ENCODE peak calls at places on chromosome 22, in four cellular contexts. One of them, this sample, is unnamed.
A peak's percentile ranks its signal among the peaks of the same experiment; 100 is the strongest.

GRCh38 chr22:42338502-42338901 is 68.0 kb upstream of the TCF20 start:
- DNase-seq in pancreas: no peak
- DNase-seq in sigmoid colon: no peak
- DNase-seq in mammary epithelial cell: no peak
- DNase-seq in this sample: no peak

GRCh38 chr22:43884600-43885318 is 7.1 kb downstream of the PNPLA5 start:
- DNase-seq in pancreas: peak; percentile 90
- DNase-seq in sigmoid colon: peak; percentile 61
- DNase-seq in mammary epithelial cell: peak; percentile 23
- DNase-seq in this sample: no peak

GRCh38 chr22:31977939-31978338 is 33.6 kb downstream of the YWHAH start:
- DNase-seq in pancreas: no peak
- DNase-seq in sigmoid colon: no peak
- DNase-seq in mammary epithelial cell: no peak
- DNase-seq in this sample: no peak

GRCh38 chr22:19635644-19636043 is 78.7 kb upstream of the SEPTIN5 start:
- DNase-seq in pancreas: no peak
- DNase-seq in sigmoid colon: peak; percentile 7
- DNase-seq in mammary epithelial cell: no peak
- DNase-seq in this sample: no peak

GRCh38 chr22:28813772-28814518 is 13.6 kb upstream of the XBP1 start:
- DNase-seq in pancreas: no peak
- DNase-seq in sigmoid colon: peak; percentile 68
- DNase-seq in mammary epithelial cell: no peak
- DNase-seq in this sample: no peak

GRCh38 chr22:22576244-22576988 is 17.4 kb upstream of the PRAME start:
- DNase-seq in pancreas: peak; percentile 86
- DNase-seq in sigmoid colon: no peak
- DNase-seq in mammary epithelial cell: peak; percentile 11
- DNase-seq in this sample: no peak

GRCh38 chr22:25827415-25827814 is 85.4 kb downstream of the MYO18B start:
- DNase-seq in pancreas: no peak
- DNase-seq in sigmoid colon: no peak
- DNase-seq in mammary epithelial cell: no peak
- DNase-seq in this sample: peak; percentile 6

GRCh38 chr22:17921871-17922821 is 102.2 kb downstream of the MICAL3 start:
- DNase-seq in pancreas: no peak
- DNase-seq in sigmoid colon: no peak
- DNase-seq in mammary epithelial cell: peak; percentile 31
- DNase-seq in this sample: no peak

GRCh38 chr22:25688627-25689026 is 53.4 kb upstream of the MYO18B start:
- DNase-seq in pancreas: no peak
- DNase-seq in sigmoid colon: no peak
- DNase-seq in mammary epithelial cell: no peak
- DNase-seq in this sample: no peak

GRCh38 chr22:29194269-29194668 is 11.4 kb upstream of the EMID1 start:
- DNase-seq in pancreas: no peak
- DNase-seq in sigmoid colon: no peak
- DNase-seq in mammary epithelial cell: no peak
- DNase-seq in this sample: no peak

GRCh38 chr22:38657248-38657909 is 941 bp downstream of the CBY1 start:
- DNase-seq in pancreas: peak; percentile 61
- DNase-seq in sigmoid colon: no peak
- DNase-seq in mammary epithelial cell: peak; percentile 59
- DNase-seq in this sample: no peak

GRCh38 chr22:23289851-23290724 is 109.8 kb downstream of the BCR start:
- DNase-seq in pancreas: peak; percentile 85
- DNase-seq in sigmoid colon: peak; percentile 75
- DNase-seq in mammary epithelial cell: peak; percentile 41
- DNase-seq in this sample: no peak

GRCh38 chr22:48366591-48366990 is 1461.1 kb downstream of the BRD1 start:
- DNase-seq in pancreas: no peak
- DNase-seq in sigmoid colon: peak; percentile 33
- DNase-seq in mammary epithelial cell: no peak
- DNase-seq in this sample: no peak

GRCh38 chr22:46761539-46762237 is 762 bp upstream of the TBC1D22A start:
- DNase-seq in pancreas: peak; percentile 1
- DNase-seq in sigmoid colon: no peak
- DNase-seq in mammary epithelial cell: no peak
- DNase-seq in this sample: no peak

GRCh38 chr22:20243545-20244249 is 24.4 kb downstream of the RTN4R start:
- DNase-seq in pancreas: no peak
- DNase-seq in sigmoid colon: peak; percentile 82
- DNase-seq in mammary epithelial cell: peak; percentile 44
- DNase-seq in this sample: no peak

GRCh38 chr22:48889887-48890692 is 937.6 kb downstream of the BRD1 start:
- DNase-seq in pancreas: no peak
- DNase-seq in sigmoid colon: peak; percentile 55
- DNase-seq in mammary epithelial cell: no peak
- DNase-seq in this sample: peak; percentile 29

GRCh38 chr22:42074153-42074750 is at the start of gene PHETA2:
- DNase-seq in pancreas: peak; percentile 80
- DNase-seq in sigmoid colon: no peak
- DNase-seq in mammary epithelial cell: no peak
- DNase-seq in this sample: no peak

GRCh38 chr22:42367980-42368378 is 64.2 kb downstream of the NFAM1 start:
- DNase-seq in pancreas: no peak
- DNase-seq in sigmoid colon: peak; percentile 81
- DNase-seq in mammary epithelial cell: no peak
- DNase-seq in this sample: peak; percentile 48

GRCh38 chr22:20953668-20954500 is 13.2 kb upstream of the AIFM3 start:
- DNase-seq in pancreas: no peak
- DNase-seq in sigmoid colon: peak; percentile 66
- DNase-seq in mammary epithelial cell: peak; percentile 96
- DNase-seq in this sample: no peak

GRCh38 chr22:43433451-43433850 is 21.6 kb downstream of the MPPED1 start:
- DNase-seq in pancreas: no peak
- DNase-seq in sigmoid colon: peak; percentile 13
- DNase-seq in mammary epithelial cell: no peak
- DNase-seq in this sample: no peak

GRCh38 chr22:43001271-43002197 is 13.4 kb downstream of the PACSIN2 start:
- DNase-seq in pancreas: no peak
- DNase-seq in sigmoid colon: peak; percentile 50
- DNase-seq in mammary epithelial cell: no peak
- DNase-seq in this sample: no peak

GRCh38 chr22:41777749-41778395 is 22.6 kb upstream of the CCDC134 start:
- DNase-seq in pancreas: no peak
- DNase-seq in sigmoid colon: no peak
- DNase-seq in mammary epithelial cell: peak; percentile 30
- DNase-seq in this sample: no peak

GRCh38 chr22:48568736-48569330 is 1258.8 kb downstream of the BRD1 start:
- DNase-seq in pancreas: no peak
- DNase-seq in sigmoid colon: no peak
- DNase-seq in mammary epithelial cell: no peak
- DNase-seq in this sample: no peak

GRCh38 chr22:48959496-48959895 is 868.2 kb downstream of the BRD1 start:
- DNase-seq in pancreas: peak; percentile 16
- DNase-seq in sigmoid colon: no peak
- DNase-seq in mammary epithelial cell: no peak
- DNase-seq in this sample: no peak

GRCh38 chr22:17580461-17581031 is 17.2 kb downstream of the SLC25A18 start:
- DNase-seq in pancreas: no peak
- DNase-seq in sigmoid colon: no peak
- DNase-seq in mammary epithelial cell: no peak
- DNase-seq in this sample: no peak

GRCh38 chr22:42716649-42717127 is 4.0 kb downstream of the A4GALT start:
- DNase-seq in pancreas: no peak
- DNase-seq in sigmoid colon: no peak
- DNase-seq in mammary epithelial cell: no peak
- DNase-seq in this sample: no peak

GRCh38 chr22:20407829-20408228 is 13.9 kb downstream of the ZNF74 start:
- DNase-seq in pancreas: no peak
- DNase-seq in sigmoid colon: no peak
- DNase-seq in mammary epithelial cell: no peak
- DNase-seq in this sample: no peak

GRCh38 chr22:45212992-45213751 is 27.5 kb downstream of the KIAA0930 start:
- DNase-seq in pancreas: peak; percentile 43
- DNase-seq in sigmoid colon: peak; percentile 83
- DNase-seq in mammary epithelial cell: peak; percentile 26
- DNase-seq in this sample: peak; percentile 47
- H3K4me3 ChIP-seq in pancreas: no peak overlapping the region
- H3K4me3 ChIP-seq in sigmoid colon: peak overlapping the region; percentile 40
- H3K4me3 ChIP-seq in mammary epithelial cell: peak overlapping the region; percentile 35
- H3K4me3 ChIP-seq in this sample: peak overlapping the region; percentile 10

GRCh38 chr22:37486224-37486845 is at the start of gene MFNG:
- DNase-seq in pancreas: peak; percentile 84
- DNase-seq in sigmoid colon: peak; percentile 77
- DNase-seq in mammary epithelial cell: peak; percentile 48
- DNase-seq in this sample: no peak
- H3K4me3 ChIP-seq in pancreas: peak within 1 kb of the TSS; percentile 12
- H3K4me3 ChIP-seq in sigmoid colon: peak within 1 kb of the TSS; percentile 35
- H3K4me3 ChIP-seq in mammary epithelial cell: no peak within 1 kb of the TSS
- H3K4me3 ChIP-seq in this sample: no peak within 1 kb of the TSS

DNA sequence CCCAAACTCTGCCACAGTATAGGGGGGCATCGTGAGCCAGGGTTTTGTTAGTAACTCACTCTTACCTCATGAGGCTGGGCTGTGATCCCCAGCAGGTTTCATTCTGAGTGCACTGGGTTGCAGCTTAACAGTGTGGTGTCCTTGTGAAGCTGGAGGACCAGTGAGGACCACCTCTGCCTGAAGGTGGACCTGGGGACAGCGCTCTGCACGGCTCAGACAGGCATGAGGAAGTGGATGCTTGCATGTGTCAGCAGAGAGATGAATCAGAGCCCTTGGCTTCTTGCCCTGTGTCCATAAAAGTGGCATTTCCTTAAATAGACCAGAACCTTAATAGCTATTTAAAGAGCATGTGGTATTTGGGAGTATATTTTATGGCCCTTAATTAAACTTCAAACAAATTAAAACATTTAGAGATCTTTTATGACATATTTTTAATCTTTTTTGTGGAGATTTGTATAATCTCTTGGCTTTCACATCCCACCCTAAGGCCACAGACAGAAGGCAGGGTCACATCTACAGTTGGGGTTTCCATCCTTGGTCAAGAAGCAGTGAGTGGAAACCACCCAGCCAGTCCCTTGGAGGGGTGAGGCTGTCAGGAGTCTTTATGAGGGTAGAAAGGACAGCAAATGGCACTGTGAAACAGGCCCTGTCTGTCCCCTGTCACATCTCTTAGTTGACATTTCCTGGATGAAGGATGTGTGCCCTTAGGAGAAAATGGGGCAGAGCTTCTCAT is 24.8 kb upstream of the ADORA2A start:
- DNase-seq in pancreas: peak; percentile 66
- DNase-seq in sigmoid colon: peak; percentile 89
- DNase-seq in mammary epithelial cell: peak; percentile 80
- DNase-seq in this sample: no peak
- H3K4me3 ChIP-seq in pancreas: no peak overlapping the region
- H3K4me3 ChIP-seq in sigmoid colon: no peak overlapping the region
- H3K4me3 ChIP-seq in mammary epithelial cell: no peak overlapping the region
- H3K4me3 ChIP-seq in this sample: no peak overlapping the region

GRCh38 chr22:39871008-39871798 is 22.4 kb downstream of the ENTHD1 start:
- DNase-seq in pancreas: no peak
- DNase-seq in sigmoid colon: no peak
- DNase-seq in mammary epithelial cell: no peak
- DNase-seq in this sample: no peak
- H3K4me3 ChIP-seq in pancreas: no peak overlapping the region
- H3K4me3 ChIP-seq in sigmoid colon: no peak overlapping the region
- H3K4me3 ChIP-seq in mammary epithelial cell: no peak overlapping the region
- H3K4me3 ChIP-seq in this sample: no peak overlapping the region

GRCh38 chr22:30607300-30607930 is 441 bp downstream of the TCN2 start:
- DNase-seq in pancreas: no peak
- DNase-seq in sigmoid colon: no peak
- DNase-seq in mammary epithelial cell: no peak
- DNase-seq in this sample: no peak
- H3K4me3 ChIP-seq in pancreas: peak overlapping the region; percentile 63
- H3K4me3 ChIP-seq in sigmoid colon: peak overlapping the region; percentile 65
- H3K4me3 ChIP-seq in mammary epithelial cell: no peak overlapping the region
- H3K4me3 ChIP-seq in this sample: no peak overlapping the region

GRCh38 chr22:50719814-50720300 is 18.1 kb upstream of the ACR start:
- DNase-seq in pancreas: no peak
- DNase-seq in sigmoid colon: no peak
- DNase-seq in mammary epithelial cell: no peak
- DNase-seq in this sample: no peak
- H3K4me3 ChIP-seq in pancreas: no peak overlapping the region
- H3K4me3 ChIP-seq in sigmoid colon: no peak overlapping the region
- H3K4me3 ChIP-seq in mammary epithelial cell: no peak overlapping the region
- H3K4me3 ChIP-seq in this sample: no peak overlapping the region

This sample was measured in RWPE2.